ENCODE peak calls at places on chromosomes 4 and X, in eight cellular contexts. One of them, this sample, is unnamed.

GRCh38 chr4:138003248-138003647 is 238.9 kb downstream of the SLC7A11 start:
- DNase-seq in stimulated activated naive CD4-positive, alpha-beta T cell: no peak
- DNase-seq in MCF 10A: no peak
- DNase-seq in cardiac muscle cell: peak
- DNase-seq in stimulated activated CD8-positive, alpha-beta memory T cell treated with anti-CD3 and anti-CD28 coated beads, Interleukin-7, amount 100 ng/mL, for 1 hour: no peak
- DNase-seq in stimulated activated CD4-positive, alpha-beta T cell treated with anti-CD3 and anti-CD28 coated beads, Interleukin-2, amount 100 ng/mL, for 48 hours: no peak
- DNase-seq in activated CD4-positive, alpha-beta T cell treated with anti-CD3 and anti-CD28 coated beads, Interleukin-2, amount 10 ng/mL, durations not matched to agents 7 days and 5 days: no peak
- DNase-seq in activated T-helper 1 cell treated with anti-CD3 and anti-CD28 coated beads, Interleukin-12 subunit alpha, Interleukin-12 subunit beta, Interleukin-2, Interleukin-4 antibody, amounts not matched to agents 30 ng/mL and 10 ng/mL and 1 ng/mL, durations not matched to agents 14 hours and 24 hours and 36 hours: no peak
- DNase-seq in this sample: no peak

GRCh38 chrX:50889582-50889981 is 21.0 kb upstream of the BMP15 start:
- DNase-seq in stimulated activated naive CD4-positive, alpha-beta T cell: no peak
- DNase-seq in MCF 10A: no peak
- DNase-seq in cardiac muscle cell: no peak
- DNase-seq in stimulated activated CD8-positive, alpha-beta memory T cell treated with anti-CD3 and anti-CD28 coated beads, Interleukin-7, amount 100 ng/mL, for 1 hour: no peak
- DNase-seq in stimulated activated CD4-positive, alpha-beta T cell treated with anti-CD3 and anti-CD28 coated beads, Interleukin-2, amount 100 ng/mL, for 48 hours: no peak
- DNase-seq in activated CD4-positive, alpha-beta T cell treated with anti-CD3 and anti-CD28 coated beads, Interleukin-2, amount 10 ng/mL, durations not matched to agents 7 days and 5 days: no peak
- DNase-seq in activated T-helper 1 cell treated with anti-CD3 and anti-CD28 coated beads, Interleukin-12 subunit alpha, Interleukin-12 subunit beta, Interleukin-2, Interleukin-4 antibody, amounts not matched to agents 30 ng/mL and 10 ng/mL and 1 ng/mL, durations not matched to agents 14 hours and 24 hours and 36 hours: no peak
- DNase-seq in this sample: no peak

GRCh38 chr4:185520119-185520518 is 15.2 kb downstream of the PDLIM3 start:
- DNase-seq in stimulated activated naive CD4-positive, alpha-beta T cell: no peak
- DNase-seq in MCF 10A: no peak
- DNase-seq in cardiac muscle cell: peak
- DNase-seq in stimulated activated CD8-positive, alpha-beta memory T cell treated with anti-CD3 and anti-CD28 coated beads, Interleukin-7, amount 100 ng/mL, for 1 hour: no peak
- DNase-seq in stimulated activated CD4-positive, alpha-beta T cell treated with anti-CD3 and anti-CD28 coated beads, Interleukin-2, amount 100 ng/mL, for 48 hours: no peak
- DNase-seq in activated CD4-positive, alpha-beta T cell treated with anti-CD3 and anti-CD28 coated beads, Interleukin-2, amount 10 ng/mL, durations not matched to agents 7 days and 5 days: no peak
- DNase-seq in activated T-helper 1 cell treated with anti-CD3 and anti-CD28 coated beads, Interleukin-12 subunit alpha, Interleukin-12 subunit beta, Interleukin-2, Interleukin-4 antibody, amounts not matched to agents 30 ng/mL and 10 ng/mL and 1 ng/mL, durations not matched to agents 14 hours and 24 hours and 36 hours: no peak
- DNase-seq in this sample: peak

GRCh38 chr4:26267087-26267486 is 53.7 kb upstream of the RBPJ start:
- DNase-seq in stimulated activated naive CD4-positive, alpha-beta T cell: no peak
- DNase-seq in MCF 10A: no peak
- DNase-seq in cardiac muscle cell: peak
- DNase-seq in stimulated activated CD8-positive, alpha-beta memory T cell treated with anti-CD3 and anti-CD28 coated beads, Interleukin-7, amount 100 ng/mL, for 1 hour: no peak
- DNase-seq in stimulated activated CD4-positive, alpha-beta T cell treated with anti-CD3 and anti-CD28 coated beads, Interleukin-2, amount 100 ng/mL, for 48 hours: no peak
- DNase-seq in activated CD4-positive, alpha-beta T cell treated with anti-CD3 and anti-CD28 coated beads, Interleukin-2, amount 10 ng/mL, durations not matched to agents 7 days and 5 days: no peak
- DNase-seq in activated T-helper 1 cell treated with anti-CD3 and anti-CD28 coated beads, Interleukin-12 subunit alpha, Interleukin-12 subunit beta, Interleukin-2, Interleukin-4 antibody, amounts not matched to agents 30 ng/mL and 10 ng/mL and 1 ng/mL, durations not matched to agents 14 hours and 24 hours and 36 hours: no peak
- DNase-seq in this sample: peak

GRCh38 chrX:24485976-24486680 is 21.0 kb downstream of the PDK3 start:
- DNase-seq in stimulated activated naive CD4-positive, alpha-beta T cell: no peak
- DNase-seq in MCF 10A: no peak
- DNase-seq in cardiac muscle cell: no peak
- DNase-seq in stimulated activated CD8-positive, alpha-beta memory T cell treated with anti-CD3 and anti-CD28 coated beads, Interleukin-7, amount 100 ng/mL, for 1 hour: no peak
- DNase-seq in stimulated activated CD4-positive, alpha-beta T cell treated with anti-CD3 and anti-CD28 coated beads, Interleukin-2, amount 100 ng/mL, for 48 hours: no peak
- DNase-seq in activated CD4-positive, alpha-beta T cell treated with anti-CD3 and anti-CD28 coated beads, Interleukin-2, amount 10 ng/mL, durations not matched to agents 7 days and 5 days: no peak
- DNase-seq in activated T-helper 1 cell treated with anti-CD3 and anti-CD28 coated beads, Interleukin-12 subunit alpha, Interleukin-12 subunit beta, Interleukin-2, Interleukin-4 antibody, amounts not matched to agents 30 ng/mL and 10 ng/mL and 1 ng/mL, durations not matched to agents 14 hours and 24 hours and 36 hours: no peak
- DNase-seq in this sample: no peak

GRCh38 chr4:164438321-164438720 is 315.6 kb upstream of the SMIM31 start:
- DNase-seq in stimulated activated naive CD4-positive, alpha-beta T cell: no peak
- DNase-seq in MCF 10A: peak
- DNase-seq in cardiac muscle cell: no peak
- DNase-seq in stimulated activated CD8-positive, alpha-beta memory T cell treated with anti-CD3 and anti-CD28 coated beads, Interleukin-7, amount 100 ng/mL, for 1 hour: no peak
- DNase-seq in stimulated activated CD4-positive, alpha-beta T cell treated with anti-CD3 and anti-CD28 coated beads, Interleukin-2, amount 100 ng/mL, for 48 hours: no peak
- DNase-seq in activated CD4-positive, alpha-beta T cell treated with anti-CD3 and anti-CD28 coated beads, Interleukin-2, amount 10 ng/mL, durations not matched to agents 7 days and 5 days: no peak
- DNase-seq in activated T-helper 1 cell treated with anti-CD3 and anti-CD28 coated beads, Interleukin-12 subunit alpha, Interleukin-12 subunit beta, Interleukin-2, Interleukin-4 antibody, amounts not matched to agents 30 ng/mL and 10 ng/mL and 1 ng/mL, durations not matched to agents 14 hours and 24 hours and 36 hours: no peak
- DNase-seq in this sample: no peak

GRCh38 chrX:74246524-74246923 is 57.5 kb upstream of the ZCCHC13 start:
- DNase-seq in stimulated activated naive CD4-positive, alpha-beta T cell: no peak
- DNase-seq in MCF 10A: peak
- DNase-seq in cardiac muscle cell: peak
- DNase-seq in stimulated activated CD8-positive, alpha-beta memory T cell treated with anti-CD3 and anti-CD28 coated beads, Interleukin-7, amount 100 ng/mL, for 1 hour: no peak
- DNase-seq in stimulated activated CD4-positive, alpha-beta T cell treated with anti-CD3 and anti-CD28 coated beads, Interleukin-2, amount 100 ng/mL, for 48 hours: no peak
- DNase-seq in activated CD4-positive, alpha-beta T cell treated with anti-CD3 and anti-CD28 coated beads, Interleukin-2, amount 10 ng/mL, durations not matched to agents 7 days and 5 days: no peak
- DNase-seq in activated T-helper 1 cell treated with anti-CD3 and anti-CD28 coated beads, Interleukin-12 subunit alpha, Interleukin-12 subunit beta, Interleukin-2, Interleukin-4 antibody, amounts not matched to agents 30 ng/mL and 10 ng/mL and 1 ng/mL, durations not matched to agents 14 hours and 24 hours and 36 hours: no peak
- DNase-seq in this sample: no peak

GRCh38 chrX:130563476-130563875 is 161.7 kb downstream of the RBMX2 start:
- DNase-seq in stimulated activated naive CD4-positive, alpha-beta T cell: no peak
- DNase-seq in MCF 10A: no peak
- DNase-seq in cardiac muscle cell: no peak
- DNase-seq in stimulated activated CD8-positive, alpha-beta memory T cell treated with anti-CD3 and anti-CD28 coated beads, Interleukin-7, amount 100 ng/mL, for 1 hour: no peak
- DNase-seq in stimulated activated CD4-positive, alpha-beta T cell treated with anti-CD3 and anti-CD28 coated beads, Interleukin-2, amount 100 ng/mL, for 48 hours: no peak
- DNase-seq in activated CD4-positive, alpha-beta T cell treated with anti-CD3 and anti-CD28 coated beads, Interleukin-2, amount 10 ng/mL, durations not matched to agents 7 days and 5 days: no peak
- DNase-seq in activated T-helper 1 cell treated with anti-CD3 and anti-CD28 coated beads, Interleukin-12 subunit alpha, Interleukin-12 subunit beta, Interleukin-2, Interleukin-4 antibody, amounts not matched to agents 30 ng/mL and 10 ng/mL and 1 ng/mL, durations not matched to agents 14 hours and 24 hours and 36 hours: no peak
- DNase-seq in this sample: no peak

GRCh38 chr4:151671541-151672059 is 89.2 kb downstream of the GATB start:
- DNase-seq in stimulated activated naive CD4-positive, alpha-beta T cell: no peak
- DNase-seq in MCF 10A: no peak
- DNase-seq in cardiac muscle cell: peak
- DNase-seq in stimulated activated CD8-positive, alpha-beta memory T cell treated with anti-CD3 and anti-CD28 coated beads, Interleukin-7, amount 100 ng/mL, for 1 hour: no peak
- DNase-seq in stimulated activated CD4-positive, alpha-beta T cell treated with anti-CD3 and anti-CD28 coated beads, Interleukin-2, amount 100 ng/mL, for 48 hours: no peak
- DNase-seq in activated CD4-positive, alpha-beta T cell treated with anti-CD3 and anti-CD28 coated beads, Interleukin-2, amount 10 ng/mL, durations not matched to agents 7 days and 5 days: no peak
- DNase-seq in activated T-helper 1 cell treated with anti-CD3 and anti-CD28 coated beads, Interleukin-12 subunit alpha, Interleukin-12 subunit beta, Interleukin-2, Interleukin-4 antibody, amounts not matched to agents 30 ng/mL and 10 ng/mL and 1 ng/mL, durations not matched to agents 14 hours and 24 hours and 36 hours: no peak
- DNase-seq in this sample: no peak

GRCh38 chrX:153925387-153925738 is 701 bp downstream of the ARHGAP4 start:
- DNase-seq in stimulated activated naive CD4-positive, alpha-beta T cell: peak
- DNase-seq in MCF 10A: no peak
- DNase-seq in cardiac muscle cell: no peak
- DNase-seq in stimulated activated CD8-positive, alpha-beta memory T cell treated with anti-CD3 and anti-CD28 coated beads, Interleukin-7, amount 100 ng/mL, for 1 hour: no peak
- DNase-seq in stimulated activated CD4-positive, alpha-beta T cell treated with anti-CD3 and anti-CD28 coated beads, Interleukin-2, amount 100 ng/mL, for 48 hours: no peak
- DNase-seq in activated CD4-positive, alpha-beta T cell treated with anti-CD3 and anti-CD28 coated beads, Interleukin-2, amount 10 ng/mL, durations not matched to agents 7 days and 5 days: no peak
- DNase-seq in activated T-helper 1 cell treated with anti-CD3 and anti-CD28 coated beads, Interleukin-12 subunit alpha, Interleukin-12 subunit beta, Interleukin-2, Interleukin-4 antibody, amounts not matched to agents 30 ng/mL and 10 ng/mL and 1 ng/mL, durations not matched to agents 14 hours and 24 hours and 36 hours: no peak
- DNase-seq in this sample: no peak

GRCh38 chr4:110287130-110287529 is 88.7 kb upstream of the ELOVL6 start:
- DNase-seq in stimulated activated naive CD4-positive, alpha-beta T cell: no peak
- DNase-seq in MCF 10A: peak
- DNase-seq in cardiac muscle cell: peak
- DNase-seq in stimulated activated CD8-positive, alpha-beta memory T cell treated with anti-CD3 and anti-CD28 coated beads, Interleukin-7, amount 100 ng/mL, for 1 hour: no peak
- DNase-seq in stimulated activated CD4-positive, alpha-beta T cell treated with anti-CD3 and anti-CD28 coated beads, Interleukin-2, amount 100 ng/mL, for 48 hours: no peak
- DNase-seq in activated CD4-positive, alpha-beta T cell treated with anti-CD3 and anti-CD28 coated beads, Interleukin-2, amount 10 ng/mL, durations not matched to agents 7 days and 5 days: no peak
- DNase-seq in activated T-helper 1 cell treated with anti-CD3 and anti-CD28 coated beads, Interleukin-12 subunit alpha, Interleukin-12 subunit beta, Interleukin-2, Interleukin-4 antibody, amounts not matched to agents 30 ng/mL and 10 ng/mL and 1 ng/mL, durations not matched to agents 14 hours and 24 hours and 36 hours: no peak
- DNase-seq in this sample: no peak

GRCh38 chr4:8250167-8250566 is 19.4 kb upstream of the HTRA3 start:
- DNase-seq in stimulated activated naive CD4-positive, alpha-beta T cell: no peak
- DNase-seq in MCF 10A: no peak
- DNase-seq in cardiac muscle cell: no peak
- DNase-seq in stimulated activated CD8-positive, alpha-beta memory T cell treated with anti-CD3 and anti-CD28 coated beads, Interleukin-7, amount 100 ng/mL, for 1 hour: no peak
- DNase-seq in stimulated activated CD4-positive, alpha-beta T cell treated with anti-CD3 and anti-CD28 coated beads, Interleukin-2, amount 100 ng/mL, for 48 hours: no peak
- DNase-seq in activated CD4-positive, alpha-beta T cell treated with anti-CD3 and anti-CD28 coated beads, Interleukin-2, amount 10 ng/mL, durations not matched to agents 7 days and 5 days: no peak
- DNase-seq in activated T-helper 1 cell treated with anti-CD3 and anti-CD28 coated beads, Interleukin-12 subunit alpha, Interleukin-12 subunit beta, Interleukin-2, Interleukin-4 antibody, amounts not matched to agents 30 ng/mL and 10 ng/mL and 1 ng/mL, durations not matched to agents 14 hours and 24 hours and 36 hours: no peak
- DNase-seq in this sample: no peak

GRCh38 chr4:68570122-68570507 is 6.0 kb downstream of the UGT2B17 start:
- DNase-seq in stimulated activated naive CD4-positive, alpha-beta T cell: no peak
- DNase-seq in MCF 10A: no peak
- DNase-seq in cardiac muscle cell: no peak
- DNase-seq in stimulated activated CD8-positive, alpha-beta memory T cell treated with anti-CD3 and anti-CD28 coated beads, Interleukin-7, amount 100 ng/mL, for 1 hour: no peak
- DNase-seq in stimulated activated CD4-positive, alpha-beta T cell treated with anti-CD3 and anti-CD28 coated beads, Interleukin-2, amount 100 ng/mL, for 48 hours: no peak
- DNase-seq in activated CD4-positive, alpha-beta T cell treated with anti-CD3 and anti-CD28 coated beads, Interleukin-2, amount 10 ng/mL, durations not matched to agents 7 days and 5 days: no peak
- DNase-seq in activated T-helper 1 cell treated with anti-CD3 and anti-CD28 coated beads, Interleukin-12 subunit alpha, Interleukin-12 subunit beta, Interleukin-2, Interleukin-4 antibody, amounts not matched to agents 30 ng/mL and 10 ng/mL and 1 ng/mL, durations not matched to agents 14 hours and 24 hours and 36 hours: no peak
- DNase-seq in this sample: no peak

GRCh38 chr4:104879367-104879766 is 267.3 kb upstream of the TET2 start:
- DNase-seq in stimulated activated naive CD4-positive, alpha-beta T cell: no peak
- DNase-seq in MCF 10A: no peak
- DNase-seq in cardiac muscle cell: peak
- DNase-seq in stimulated activated CD8-positive, alpha-beta memory T cell treated with anti-CD3 and anti-CD28 coated beads, Interleukin-7, amount 100 ng/mL, for 1 hour: no peak
- DNase-seq in stimulated activated CD4-positive, alpha-beta T cell treated with anti-CD3 and anti-CD28 coated beads, Interleukin-2, amount 100 ng/mL, for 48 hours: no peak
- DNase-seq in activated CD4-positive, alpha-beta T cell treated with anti-CD3 and anti-CD28 coated beads, Interleukin-2, amount 10 ng/mL, durations not matched to agents 7 days and 5 days: no peak
- DNase-seq in activated T-helper 1 cell treated with anti-CD3 and anti-CD28 coated beads, Interleukin-12 subunit alpha, Interleukin-12 subunit beta, Interleukin-2, Interleukin-4 antibody, amounts not matched to agents 30 ng/mL and 10 ng/mL and 1 ng/mL, durations not matched to agents 14 hours and 24 hours and 36 hours: no peak
- DNase-seq in this sample: no peak

GRCh38 chr4:4866833-4867744 is 7.6 kb downstream of the MSX1 start:
- DNase-seq in stimulated activated naive CD4-positive, alpha-beta T cell: no peak
- DNase-seq in MCF 10A: no peak
- DNase-seq in cardiac muscle cell: peak
- DNase-seq in stimulated activated CD8-positive, alpha-beta memory T cell treated with anti-CD3 and anti-CD28 coated beads, Interleukin-7, amount 100 ng/mL, for 1 hour: no peak
- DNase-seq in stimulated activated CD4-positive, alpha-beta T cell treated with anti-CD3 and anti-CD28 coated beads, Interleukin-2, amount 100 ng/mL, for 48 hours: no peak
- DNase-seq in activated CD4-positive, alpha-beta T cell treated with anti-CD3 and anti-CD28 coated beads, Interleukin-2, amount 10 ng/mL, durations not matched to agents 7 days and 5 days: no peak
- DNase-seq in activated T-helper 1 cell treated with anti-CD3 and anti-CD28 coated beads, Interleukin-12 subunit alpha, Interleukin-12 subunit beta, Interleukin-2, Interleukin-4 antibody, amounts not matched to agents 30 ng/mL and 10 ng/mL and 1 ng/mL, durations not matched to agents 14 hours and 24 hours and 36 hours: no peak
- DNase-seq in this sample: peak

GRCh38 chrX:43805579-43805978 is 76.7 kb downstream of the MAOB start:
- DNase-seq in stimulated activated naive CD4-positive, alpha-beta T cell: no peak
- DNase-seq in MCF 10A: peak
- DNase-seq in cardiac muscle cell: no peak
- DNase-seq in stimulated activated CD8-positive, alpha-beta memory T cell treated with anti-CD3 and anti-CD28 coated beads, Interleukin-7, amount 100 ng/mL, for 1 hour: no peak
- DNase-seq in stimulated activated CD4-positive, alpha-beta T cell treated with anti-CD3 and anti-CD28 coated beads, Interleukin-2, amount 100 ng/mL, for 48 hours: no peak
- DNase-seq in activated CD4-positive, alpha-beta T cell treated with anti-CD3 and anti-CD28 coated beads, Interleukin-2, amount 10 ng/mL, durations not matched to agents 7 days and 5 days: no peak
- DNase-seq in activated T-helper 1 cell treated with anti-CD3 and anti-CD28 coated beads, Interleukin-12 subunit alpha, Interleukin-12 subunit beta, Interleukin-2, Interleukin-4 antibody, amounts not matched to agents 30 ng/mL and 10 ng/mL and 1 ng/mL, durations not matched to agents 14 hours and 24 hours and 36 hours: no peak
- DNase-seq in this sample: no peak

GRCh38 chr4:5705672-5706310 is 2.6 kb downstream of the EVC2 start:
- DNase-seq in stimulated activated naive CD4-positive, alpha-beta T cell: no peak
- DNase-seq in MCF 10A: no peak
- DNase-seq in cardiac muscle cell: peak
- DNase-seq in stimulated activated CD8-positive, alpha-beta memory T cell treated with anti-CD3 and anti-CD28 coated beads, Interleukin-7, amount 100 ng/mL, for 1 hour: no peak
- DNase-seq in stimulated activated CD4-positive, alpha-beta T cell treated with anti-CD3 and anti-CD28 coated beads, Interleukin-2, amount 100 ng/mL, for 48 hours: no peak
- DNase-seq in activated CD4-positive, alpha-beta T cell treated with anti-CD3 and anti-CD28 coated beads, Interleukin-2, amount 10 ng/mL, durations not matched to agents 7 days and 5 days: no peak
- DNase-seq in activated T-helper 1 cell treated with anti-CD3 and anti-CD28 coated beads, Interleukin-12 subunit alpha, Interleukin-12 subunit beta, Interleukin-2, Interleukin-4 antibody, amounts not matched to agents 30 ng/mL and 10 ng/mL and 1 ng/mL, durations not matched to agents 14 hours and 24 hours and 36 hours: no peak
- DNase-seq in this sample: no peak

GRCh38 chr4:152100378-152101201 is 339.8 kb upstream of the GATB start:
- DNase-seq in stimulated activated naive CD4-positive, alpha-beta T cell: peak
- DNase-seq in MCF 10A: peak
- DNase-seq in cardiac muscle cell: no peak
- DNase-seq in stimulated activated CD8-positive, alpha-beta memory T cell treated with anti-CD3 and anti-CD28 coated beads, Interleukin-7, amount 100 ng/mL, for 1 hour: peak
- DNase-seq in stimulated activated CD4-positive, alpha-beta T cell treated with anti-CD3 and anti-CD28 coated beads, Interleukin-2, amount 100 ng/mL, for 48 hours: peak
- DNase-seq in activated CD4-positive, alpha-beta T cell treated with anti-CD3 and anti-CD28 coated beads, Interleukin-2, amount 10 ng/mL, durations not matched to agents 7 days and 5 days: peak
- DNase-seq in activated T-helper 1 cell treated with anti-CD3 and anti-CD28 coated beads, Interleukin-12 subunit alpha, Interleukin-12 subunit beta, Interleukin-2, Interleukin-4 antibody, amounts not matched to agents 30 ng/mL and 10 ng/mL and 1 ng/mL, durations not matched to agents 14 hours and 24 hours and 36 hours: peak
- DNase-seq in this sample: peak

GRCh38 chrX:115560978-115561604 is at the start of gene PLS3:
- DNase-seq in stimulated activated naive CD4-positive, alpha-beta T cell: no peak
- DNase-seq in MCF 10A: peak
- DNase-seq in cardiac muscle cell: peak
- DNase-seq in stimulated activated CD8-positive, alpha-beta memory T cell treated with anti-CD3 and anti-CD28 coated beads, Interleukin-7, amount 100 ng/mL, for 1 hour: no peak
- DNase-seq in stimulated activated CD4-positive, alpha-beta T cell treated with anti-CD3 and anti-CD28 coated beads, Interleukin-2, amount 100 ng/mL, for 48 hours: no peak
- DNase-seq in activated CD4-positive, alpha-beta T cell treated with anti-CD3 and anti-CD28 coated beads, Interleukin-2, amount 10 ng/mL, durations not matched to agents 7 days and 5 days: peak
- DNase-seq in activated T-helper 1 cell treated with anti-CD3 and anti-CD28 coated beads, Interleukin-12 subunit alpha, Interleukin-12 subunit beta, Interleukin-2, Interleukin-4 antibody, amounts not matched to agents 30 ng/mL and 10 ng/mL and 1 ng/mL, durations not matched to agents 14 hours and 24 hours and 36 hours: peak
- DNase-seq in this sample: peak

GRCh38 chrX:155313766-155314165 is 20.6 kb downstream of the CLIC2 start:
- DNase-seq in stimulated activated naive CD4-positive, alpha-beta T cell: no peak
- DNase-seq in MCF 10A: peak
- DNase-seq in cardiac muscle cell: no peak
- DNase-seq in stimulated activated CD8-positive, alpha-beta memory T cell treated with anti-CD3 and anti-CD28 coated beads, Interleukin-7, amount 100 ng/mL, for 1 hour: no peak
- DNase-seq in stimulated activated CD4-positive, alpha-beta T cell treated with anti-CD3 and anti-CD28 coated beads, Interleukin-2, amount 100 ng/mL, for 48 hours: no peak
- DNase-seq in activated CD4-positive, alpha-beta T cell treated with anti-CD3 and anti-CD28 coated beads, Interleukin-2, amount 10 ng/mL, durations not matched to agents 7 days and 5 days: no peak
- DNase-seq in activated T-helper 1 cell treated with anti-CD3 and anti-CD28 coated beads, Interleukin-12 subunit alpha, Interleukin-12 subunit beta, Interleukin-2, Interleukin-4 antibody, amounts not matched to agents 30 ng/mL and 10 ng/mL and 1 ng/mL, durations not matched to agents 14 hours and 24 hours and 36 hours: no peak
- DNase-seq in this sample: no peak

GRCh38 chr4:146243141-146243882 is 29.0 kb downstream of the REELD1 start:
- DNase-seq in stimulated activated naive CD4-positive, alpha-beta T cell: peak
- DNase-seq in MCF 10A: no peak
- DNase-seq in cardiac muscle cell: peak
- DNase-seq in stimulated activated CD8-positive, alpha-beta memory T cell treated with anti-CD3 and anti-CD28 coated beads, Interleukin-7, amount 100 ng/mL, for 1 hour: no peak
- DNase-seq in stimulated activated CD4-positive, alpha-beta T cell treated with anti-CD3 and anti-CD28 coated beads, Interleukin-2, amount 100 ng/mL, for 48 hours: peak
- DNase-seq in activated CD4-positive, alpha-beta T cell treated with anti-CD3 and anti-CD28 coated beads, Interleukin-2, amount 10 ng/mL, durations not matched to agents 7 days and 5 days: peak
- DNase-seq in activated T-helper 1 cell treated with anti-CD3 and anti-CD28 coated beads, Interleukin-12 subunit alpha, Interleukin-12 subunit beta, Interleukin-2, Interleukin-4 antibody, amounts not matched to agents 30 ng/mL and 10 ng/mL and 1 ng/mL, durations not matched to agents 14 hours and 24 hours and 36 hours: peak
- DNase-seq in this sample: no peak

GRCh38 chrX:78199851-78200250 is 60.4 kb upstream of the TAF9B start:
- DNase-seq in stimulated activated naive CD4-positive, alpha-beta T cell: peak
- DNase-seq in MCF 10A: peak
- DNase-seq in cardiac muscle cell: peak
- DNase-seq in stimulated activated CD8-positive, alpha-beta memory T cell treated with anti-CD3 and anti-CD28 coated beads, Interleukin-7, amount 100 ng/mL, for 1 hour: no peak
- DNase-seq in stimulated activated CD4-positive, alpha-beta T cell treated with anti-CD3 and anti-CD28 coated beads, Interleukin-2, amount 100 ng/mL, for 48 hours: no peak
- DNase-seq in activated CD4-positive, alpha-beta T cell treated with anti-CD3 and anti-CD28 coated beads, Interleukin-2, amount 10 ng/mL, durations not matched to agents 7 days and 5 days: no peak
- DNase-seq in activated T-helper 1 cell treated with anti-CD3 and anti-CD28 coated beads, Interleukin-12 subunit alpha, Interleukin-12 subunit beta, Interleukin-2, Interleukin-4 antibody, amounts not matched to agents 30 ng/mL and 10 ng/mL and 1 ng/mL, durations not matched to agents 14 hours and 24 hours and 36 hours: no peak
- DNase-seq in this sample: no peak

This sample was measured in thyroid gland.